ENCODE peak calls at places on chromosomes 16 and 17, in seven cellular contexts. M is astrocyte; W is AG04449; A is tibial nerve; Y is Calu3; R is IMR-90; P is CD4-positive, alpha-beta T cell. G is an unnamed sample.

GRCh38 chr16:77171750-77172635 is 19.0 kb upstream of the MON1B start:
- DNase-seq in M (peak; percentile 22), W (peak; percentile 10), A (peak; percentile 76), Y (peak; percentile 66), R (peak; percentile 59), P (no peak), G (peak; percentile 16)

GRCh38 chr17:2965621-2966275 is 97.7 kb downstream of the OR1D5 start:
- DNase-seq in M (peak; percentile 59), W (no peak), A (no peak), Y (peak; percentile 75), R (peak; percentile 74), P (no peak), G (no peak)

GRCh38 chr17:2264023-2264860 is 39.3 kb downstream of the SMG6 start:
- DNase-seq in M (peak; percentile 50), W (no peak), A (no peak), Y (no peak), R (peak; percentile 49), P (no peak), G (no peak)

GRCh38 chr17:29103341-29103740 is 60.4 kb downstream of the PIPOX start:
- DNase-seq in M (no peak), W (no peak), A (no peak), Y (no peak), R (no peak), P (no peak), G (no peak)

GRCh38 chr17:66897141-66897540 is 62.2 kb downstream of the CACNG5 start:
- DNase-seq in M (no peak), W (no peak), A (no peak), Y (no peak), R (no peak), P (no peak), G (no peak)

GRCh38 chr17:4951486-4951885 is 567 bp downstream of the ENO3 start:
- DNase-seq in M (no peak), W (no peak), A (no peak), Y (no peak), R (no peak), P (no peak), G (no peak)

GRCh38 chr17:75869282-75870141 is 8.9 kb downstream of the TRIM47 start:
- DNase-seq in M (no peak), W (no peak), A (peak; percentile 65), Y (peak; percentile 36), R (peak; percentile 84), P (no peak), G (no peak)

GRCh38 chr17:17815436-17816200 is 21.2 kb downstream of the SREBF1 start:
- DNase-seq in M (no peak), W (no peak), A (no peak), Y (no peak), R (no peak), P (no peak), G (no peak)

GRCh38 chr16:46961373-46962353 is 11.8 kb downstream of the DNAJA2 start:
- DNase-seq in M (peak; percentile 16), W (no peak), A (no peak), Y (no peak), R (peak; percentile 43), P (no peak), G (no peak)

GRCh38 chr16:2250652-2251280 is 621 bp downstream of the ECI1 start:
- DNase-seq in M (no peak), W (no peak), A (no peak), Y (no peak), R (no peak), P (peak; percentile 38), G (no peak)

GRCh38 chr17:55446581-55447205 is 25.1 kb upstream of the MMD start:
- DNase-seq in M (no peak), W (no peak), A (no peak), Y (no peak), R (no peak), P (no peak), G (no peak)

GRCh38 chr16:57621521-57622268 is 6.7 kb upstream of the ADGRG1 start:
- DNase-seq in M (no peak), W (no peak), A (no peak), Y (peak; percentile 66), R (no peak), P (no peak), G (no peak)

GRCh38 chr16:53945996-53946395 is 242.0 kb downstream of the FTO start:
- DNase-seq in M (peak; percentile 30), W (no peak), A (no peak), Y (peak; percentile 36), R (peak; percentile 64), P (no peak), G (peak; percentile 23)

GRCh38 chr17:50832267-50833227 is 2.8 kb upstream of the WFIKKN2 start:
- DNase-seq in M (no peak), W (no peak), A (no peak), Y (no peak), R (no peak), P (no peak), G (no peak)

GRCh38 chr16:54957403-54957802 is 26.7 kb downstream of the IRX5 start:
- DNase-seq in M (no peak), W (no peak), A (no peak), Y (peak; percentile 81), R (no peak), P (no peak), G (no peak)

GRCh38 chr16:87648236-87648635 is 45.9 kb downstream of the JPH3 start:
- DNase-seq in M (no peak), W (no peak), A (no peak), Y (no peak), R (no peak), P (no peak), G (no peak)

GRCh38 chr16:74563828-74564263 is 43.1 kb downstream of the GLG1 start:
- DNase-seq in M (peak; percentile 44), W (no peak), A (no peak), Y (peak; percentile 62), R (peak; percentile 43), P (no peak), G (no peak)

GRCh38 chr17:61338000-61338864 is 61.4 kb upstream of the TBX2 start:
- DNase-seq in M (peak; percentile 84), W (peak; percentile 46), A (no peak), Y (no peak), R (peak; percentile 91), P (no peak), G (no peak)

GRCh38 chr17:9020096-9020823 is 1.1 kb upstream of the NTN1 start:
- DNase-seq in M (no peak), W (no peak), A (no peak), Y (no peak), R (no peak), P (no peak), G (no peak)

GRCh38 chr16:27564226-27564625 is 14.3 kb downstream of the KATNIP start:
- DNase-seq in M (no peak), W (no peak), A (no peak), Y (no peak), R (no peak), P (no peak), G (no peak)
- TF ChIP-seq CTCF in M (no peak), W (no peak), A (no peak), Y (no peak), R (no peak), P (no peak), G (no peak)

GRCh38 chr17:81860756-81861568 is 627 bp upstream of the P4HB start:
- DNase-seq in M (peak; percentile 100), W (peak; percentile 100), A (peak; percentile 97), Y (peak; percentile 99), R (peak; percentile 100), P (peak; percentile 98), G (peak; percentile 100)
- TF ChIP-seq CTCF in M (no peak), W (no peak), A (peak; percentile 10), Y (no peak), R (no peak), P (no peak), G (no peak)

DNA sequence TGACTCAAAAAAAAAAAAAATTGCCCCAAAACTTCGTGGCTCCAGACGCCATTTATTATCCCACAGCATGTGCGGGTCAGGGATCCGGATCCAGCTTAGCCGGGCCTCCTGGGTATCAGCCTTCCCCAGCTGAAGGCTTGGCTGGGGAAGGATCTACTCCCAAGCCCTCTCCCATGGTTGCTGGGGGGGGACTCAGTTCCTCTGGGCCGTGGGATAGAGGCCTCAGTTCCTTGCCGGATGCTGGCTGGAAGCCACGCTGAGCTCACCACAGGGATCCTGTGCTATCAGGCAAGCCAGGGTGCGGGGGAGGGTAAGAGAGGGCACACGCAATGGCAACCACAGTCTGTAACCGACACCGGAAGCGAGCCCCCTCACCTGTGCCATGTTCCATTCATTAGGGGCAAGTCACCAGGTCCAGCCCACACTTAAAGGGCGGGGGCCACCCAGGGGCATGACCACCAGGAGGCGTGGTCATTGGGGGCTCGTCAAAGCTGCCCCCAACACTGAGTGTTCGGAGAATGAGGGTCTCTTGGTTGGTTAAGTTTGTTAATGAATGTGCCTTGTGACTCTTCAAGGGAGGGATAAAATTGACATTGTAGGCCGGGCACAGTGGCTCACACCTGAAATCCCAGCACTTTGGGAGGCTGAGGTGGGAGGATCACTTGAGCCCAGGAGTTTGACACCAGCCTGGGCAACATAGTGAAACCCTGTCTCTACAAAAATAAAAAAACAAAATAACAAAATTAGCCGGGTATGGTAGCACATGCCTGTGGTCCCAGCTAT is 210.0 kb upstream of the GSE1 start:
- DNase-seq in M (peak; percentile 76), W (no peak), A (no peak), Y (peak; percentile 0), R (peak; percentile 77), P (no peak), G (no peak)
- TF ChIP-seq CTCF in M (no peak), W (no peak), A (no peak), Y (no peak), R (no peak), P (no peak), G (no peak)

GRCh38 chr17:40352779-40353394 is 11.7 kb downstream of the GJD3 start:
- DNase-seq in M (no peak), W (no peak), A (no peak), Y (peak; percentile 63), R (no peak), P (no peak), G (no peak)

GRCh38 chr17:40355804-40356758 is 8.5 kb downstream of the GJD3 start:
- DNase-seq in M (no peak), W (no peak), A (no peak), Y (no peak), R (no peak), P (no peak), G (no peak)

GRCh38 chr17:40356906-40357861 is 7.4 kb downstream of the GJD3 start:
- DNase-seq in M (no peak), W (no peak), A (no peak), Y (no peak), R (no peak), P (no peak), G (no peak)

GRCh38 chr17:40354191-40355122 is 10.1 kb downstream of the GJD3 start:
- DNase-seq in M (no peak), W (no peak), A (no peak), Y (no peak), R (no peak), P (no peak), G (no peak)

DNA sequence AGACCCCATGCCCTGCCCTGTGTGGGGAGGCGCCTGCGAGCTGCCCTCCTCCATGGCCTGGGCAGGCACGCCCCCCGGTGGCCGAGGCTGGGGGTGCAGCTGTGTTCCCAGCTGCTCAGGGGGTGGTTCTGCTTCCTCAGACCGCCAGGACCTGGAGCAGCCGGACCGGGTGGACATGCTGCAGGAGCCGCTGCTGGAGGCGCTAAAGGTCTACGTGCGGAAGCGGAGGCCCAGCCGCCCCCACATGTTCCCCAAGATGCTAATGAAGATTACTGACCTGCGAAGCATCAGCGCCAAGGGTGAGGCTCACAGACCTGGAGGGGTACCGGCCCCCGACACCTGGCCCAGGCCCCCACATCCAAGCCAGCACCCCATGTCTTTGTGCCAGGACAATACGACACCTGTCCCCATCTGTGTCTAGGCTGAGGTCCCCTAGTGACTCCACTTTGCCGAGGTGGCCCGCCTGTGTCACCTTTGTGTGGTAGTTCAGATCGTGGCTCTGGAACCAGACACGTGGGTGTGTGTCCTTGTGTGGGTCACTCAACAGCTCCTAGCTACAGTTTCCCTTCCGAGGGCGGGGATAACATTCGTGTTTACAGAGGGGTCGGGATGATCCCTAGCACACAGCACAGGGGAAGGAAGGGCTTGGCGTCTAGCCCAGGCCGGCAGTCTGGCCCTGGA is 9.3 kb downstream of the GJD3 start:
- DNase-seq in M (no peak), W (no peak), A (peak; percentile 85), Y (peak; percentile 100), R (peak; percentile 43), P (peak; percentile 75), G (no peak)
- TF ChIP-seq CTCF in M (peak; percentile 53), W (peak; percentile 98), A (peak; percentile 96), Y (no peak), R (peak; percentile 95), P (peak; percentile 95), G (peak; percentile 93)